ENCODE peak calls at places on chromosomes 11 and 22, in four cellular contexts. N is hippocampal formation, A is brain microvascular endothelial cell, D is substantia nigra. E is an unnamed sample.

GRCh38 chr11:27977031-27977430 is 130.9 kb downstream of the KIF18A start:
- DNase-seq in D (no peak), A (peak), N (no peak), E (peak)

GRCh38 chr11:87134524-87135106 is 96.9 kb downstream of the TMEM135 start:
- DNase-seq in D (no peak), N (no peak), A (no peak), E (no peak)

GRCh38 chr11:69894126-69895047 is 75.2 kb upstream of the FGF3 start:
- DNase-seq in A (no peak), N (no peak), D (no peak), E (no peak)

GRCh38 chr11:72221386-72221785 is 3.2 kb upstream of the INPPL1 start:
- DNase-seq in A (no peak), D (no peak), N (no peak), E (no peak)

GRCh38 chr22:32698926-32699619 is 102.4 kb upstream of the TIMP3 start:
- DNase-seq in N (no peak), D (no peak), A (no peak), E (no peak)

GRCh38 chr11:69892237-69892985 is 73.2 kb upstream of the FGF3 start:
- DNase-seq in N (no peak), A (no peak), D (no peak), E (peak)

GRCh38 chr11:2518112-2518982 is 73.5 kb downstream of the KCNQ1 start:
- DNase-seq in D (no peak), N (no peak), A (no peak), E (peak)

GRCh38 chr11:119889728-119890280 is 160.8 kb upstream of the NECTIN1 start:
- DNase-seq in A (no peak), N (no peak), D (no peak), E (no peak)

GRCh38 chr22:47190957-47191323 is 428.5 kb downstream of the TBC1D22A start:
- DNase-seq in N (no peak), D (no peak), A (no peak), E (no peak)

GRCh38 chr11:134958336-134958640 is 546.2 kb upstream of the B3GAT1 start:
- DNase-seq in D (no peak), A (no peak), N (no peak), E (no peak)

GRCh38 chr11:118322721-118323120 is 18.2 kb downstream of the CD3E start:
- DNase-seq in D (no peak), A (no peak), N (no peak), E (no peak)

GRCh38 chr11:68870470-68870869 is 28.8 kb upstream of the CPT1A start:
- DNase-seq in N (no peak), A (no peak), D (no peak), E (no peak)

GRCh38 chr22:30969532-30970355 is 679 bp downstream of the TUG1 start:
- DNase-seq in D (no peak), A (peak), N (no peak), E (peak)

GRCh38 chr11:118305726-118306125 is 1.2 kb downstream of the CD3E start:
- DNase-seq in N (no peak), A (no peak), D (no peak), E (no peak)

GRCh38 chr11:44351006-44351660 is 41.2 kb upstream of the ALX4 start:
- DNase-seq in D (no peak), N (no peak), A (no peak), E (no peak)

GRCh38 chr11:47886096-47886495 is 37.9 kb upstream of the NUP160 start:
- DNase-seq in A (peak), N (no peak), D (no peak), E (no peak)

GRCh38 chr11:132977241-132977640 is 555.1 kb downstream of the OPCML start:
- DNase-seq in N (no peak), D (no peak), A (no peak), E (no peak)

GRCh38 chr11:13883042-13883441 is 79.5 kb upstream of the SPON1 start:
- DNase-seq in N (no peak), D (no peak), A (no peak), E (no peak)

GRCh38 chr11:21814169-21814568 is 378.7 kb upstream of the ANO5 start:
- DNase-seq in N (no peak), A (peak), D (no peak), E (no peak)

GRCh38 chr22:26949193-26949592 is 291.8 kb downstream of the MIAT start:
- DNase-seq in A (peak), N (no peak), D (no peak), E (no peak)

GRCh38 chr11:44972746-44973435 is 22.2 kb upstream of the TP53I11 start:
- DNase-seq in A (no peak), D (no peak), N (no peak), E (no peak)

GRCh38 chr11:1807628-1807995 is 27.2 kb upstream of the SYT8 start:
- DNase-seq in D (no peak), A (no peak), N (no peak), E (no peak)

GRCh38 chr11:131488208-131488607 is 117.8 kb downstream of the NTM start:
- DNase-seq in N (peak), D (no peak), A (no peak), E (no peak)

GRCh38 chr22:18113680-18114394 is 3.2 kb downstream of the TUBA8 start:
- DNase-seq in N (no peak), D (no peak), A (no peak), E (no peak)

GRCh38 chr11:72422414-72422813 is 11.9 kb downstream of the CLPB start:
- DNase-seq in N (no peak), A (no peak), D (no peak), E (no peak)

GRCh38 chr11:119567667-119568582 is 145.0 kb upstream of the THY1 start:
- DNase-seq in A (peak), D (no peak), N (peak), E (no peak)

GRCh38 chr11:11389238-11389637 is 36.2 kb upstream of the CSNK2A3 start:
- DNase-seq in D (no peak), A (no peak), N (no peak), E (no peak)

GRCh38 chr11:34755671-34756070 is 134.8 kb downstream of the EHF start:
- DNase-seq in N (no peak), A (no peak), D (no peak), E (no peak)

GRCh38 chr11:115965754-115966504 is 461.7 kb upstream of the CADM1 start:
- DNase-seq in D (no peak), N (no peak), A (no peak), E (no peak)

GRCh38 chr11:2108675-2109481 is 30.3 kb downstream of the IGF2 start:
- DNase-seq in D (no peak), A (no peak), N (no peak), E (no peak)

GRCh38 chr22:48882636-48883200 is 945.0 kb downstream of the BRD1 start:
- DNase-seq in A (no peak), D (no peak), N (no peak), E (no peak)

GRCh38 chr11:129458756-129459535 is 83.3 kb downstream of the BARX2 start:
- DNase-seq in N (no peak), A (no peak), D (no peak), E (no peak)

GRCh38 chr22:28188480-28188879 is 269.4 kb upstream of the PITPNB start:
- DNase-seq in A (no peak), D (no peak), N (no peak), E (no peak)

GRCh38 chr11:995752-996420 is 40.6 kb downstream of the MUC6 start:
- DNase-seq in A (no peak), D (no peak), N (no peak), E (no peak)

GRCh38 chr11:72283947-72284346 is 40.0 kb upstream of the PHOX2A start:
- DNase-seq in A (no peak), D (no peak), N (no peak), E (no peak)

GRCh38 chr11:27447288-27447914 is 25.2 kb downstream of the LGR4 start:
- DNase-seq in A (no peak), D (no peak), N (no peak), E (no peak)

GRCh38 chr11:118343981-118344521 is at the start of gene CD3G:
- DNase-seq in D (no peak), N (no peak), A (no peak), E (no peak)

GRCh38 chr22:50610041-50610451 is 9.5 kb downstream of the MAPK8IP2 start:
- DNase-seq in N (no peak), D (no peak), A (no peak), E (no peak)